ENCODE peak calls at places on chromosomes 12 and 14, in six cellular contexts. T, C, B, A, F and I are unnamed samples.
A peak's percentile ranks its signal among the peaks of the same experiment; 100 is the strongest.

GRCh38 chr12:29509503-29509902 is 12.0 kb upstream of the OVCH1 start:
- DNase-seq in T (no peak), C (no peak), B (no peak), A (no peak), F (no peak), I (no peak)

GRCh38 chr12:15856097-15856982 is 25.8 kb upstream of the STRAP start:
- DNase-seq in T (no peak), C (no peak), B (no peak), A (peak; percentile 63), F (peak; percentile 54), I (no peak)

GRCh38 chr12:3107954-3108353 is 30.8 kb downstream of the TSPAN9 start:
- DNase-seq in T (no peak), C (no peak), B (no peak), A (no peak), F (no peak), I (no peak)

GRCh38 chr14:59278111-59278510 is 89.6 kb downstream of the DAAM1 start:
- DNase-seq in T (no peak), C (no peak), B (no peak), A (no peak), F (no peak), I (no peak)

GRCh38 chr12:8662592-8662991 is at the start of gene MFAP5:
- DNase-seq in T (no peak), C (peak; percentile 34), B (no peak), A (no peak), F (no peak), I (no peak)

GRCh38 chr12:117207675-117208074 is 17.4 kb upstream of the FBXO21 start:
- DNase-seq in T (no peak), C (no peak), B (no peak), A (no peak), F (no peak), I (no peak)

GRCh38 chr14:91607322-91608047 is 97.4 kb upstream of the PPP4R3A start:
- DNase-seq in T (no peak), C (no peak), B (no peak), A (no peak), F (no peak), I (no peak)

GRCh38 chr12:6698352-6699046 is 2.1 kb downstream of the PIANP start:
- DNase-seq in T (no peak), C (no peak), B (no peak), A (no peak), F (no peak), I (no peak)

GRCh38 chr12:12890492-12890814 is 909 bp upstream of the GPRC5A start:
- DNase-seq in T (peak; percentile 56), C (no peak), B (peak; percentile 50), A (peak; percentile 23), F (peak; percentile 53), I (no peak)

GRCh38 chr14:28762949-28763313 is 3.7 kb upstream of the FOXG1 start:
- DNase-seq in T (no peak), C (no peak), B (no peak), A (no peak), F (no peak), I (no peak)

GRCh38 chr12:7113389-7113871 is 4.4 kb upstream of the C1RL start:
- DNase-seq in T (peak; percentile 29), C (no peak), B (no peak), A (peak; percentile 40), F (no peak), I (peak; percentile 29)

GRCh38 chr14:68346540-68347232 is 446.2 kb downstream of the ZFP36L1 start:
- DNase-seq in T (no peak), C (no peak), B (no peak), A (no peak), F (no peak), I (no peak)

GRCh38 chr12:50302686-50303085 is 19.4 kb upstream of the LIMA1 start:
- DNase-seq in T (no peak), C (no peak), B (no peak), A (no peak), F (no peak), I (no peak)

GRCh38 chr12:24764712-24765111 is 184.2 kb downstream of the BCAT1 start:
- DNase-seq in T (no peak), C (no peak), B (no peak), A (no peak), F (no peak), I (no peak)

GRCh38 chr12:5523396-5524115 is 91.6 kb downstream of the NTF3 start:
- DNase-seq in T (no peak), C (no peak), B (no peak), A (no peak), F (no peak), I (no peak)

GRCh38 chr14:51950007-51950406 is 39.3 kb upstream of the RTRAF start:
- DNase-seq in T (no peak), C (no peak), B (no peak), A (no peak), F (no peak), I (no peak)

GRCh38 chr12:57063991-57064725 is 14.2 kb upstream of the MYO1A start:
- DNase-seq in T (no peak), C (no peak), B (no peak), A (no peak), F (no peak), I (no peak)

GRCh38 chr12:106288510-106289195 is 13.9 kb upstream of the TCP11L2 start:
- DNase-seq in T (no peak), C (no peak), B (no peak), A (no peak), F (no peak), I (no peak)

GRCh38 chr14:95535226-95536021 is 574 bp downstream of the GLRX5 start:
- DNase-seq in T (no peak), C (no peak), B (peak; percentile 55), A (no peak), F (no peak), I (no peak)

GRCh38 chr14:65002586-65003210 is 16.0 kb downstream of the FNTB start:
- DNase-seq in T (no peak), C (no peak), B (no peak), A (no peak), F (no peak), I (no peak)

GRCh38 chr12:72076558-72076915 is 137.9 kb downstream of the TPH2 start:
- DNase-seq in T (no peak), C (no peak), B (no peak), A (no peak), F (no peak), I (no peak)

GRCh38 chr12:126095748-126096510 is 1030.7 kb downstream of the AACS start:
- DNase-seq in T (no peak), C (no peak), B (no peak), A (no peak), F (no peak), I (no peak)

DNA sequence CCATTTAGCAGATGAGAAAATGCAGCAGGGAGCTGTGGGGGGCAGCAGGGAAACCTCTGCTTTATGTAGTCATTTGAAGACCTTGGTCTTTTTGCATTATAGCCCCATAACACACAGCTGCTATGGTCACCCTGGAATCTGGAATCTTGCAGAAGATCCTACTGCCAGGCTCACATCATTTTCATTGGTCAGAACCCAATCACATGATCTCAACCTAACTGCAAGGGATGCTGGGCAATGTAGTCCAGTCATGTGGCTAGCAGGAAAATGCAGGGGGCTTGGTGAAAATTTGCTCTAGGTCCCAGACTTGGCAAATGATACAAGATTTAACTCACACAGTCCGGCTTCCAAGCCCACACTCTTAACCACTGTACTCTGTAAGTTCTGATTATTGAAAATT is 1028.7 kb downstream of the AACS start:
- DNase-seq in T (no peak), C (no peak), B (no peak), A (peak; percentile 31), F (no peak), I (no peak)
- H3K9me3 ChIP-seq in T (no peaks in the 10 kb centered on the region), C (no peaks in the 10 kb centered on the region), B (no peaks in the 10 kb centered on the region), A (no peaks in the 10 kb centered on the region), F (no peaks in the 10 kb centered on the region), I (no peaks in the 10 kb centered on the region)

GRCh38 chr14:45787167-45787566 is 534.2 kb upstream of the MIS18BP1 start:
- DNase-seq in T (no peak), C (no peak), B (no peak), A (no peak), F (no peak), I (no peak)

GRCh38 chr14:45786266-45786665 is 533.3 kb upstream of the MIS18BP1 start:
- DNase-seq in T (no peak), C (no peak), B (no peak), A (no peak), F (no peak), I (no peak)

GRCh38 chr14:45790293-45790692 is 537.3 kb upstream of the MIS18BP1 start:
- DNase-seq in T (no peak), C (no peak), B (no peak), A (no peak), F (no peak), I (no peak)

DNA sequence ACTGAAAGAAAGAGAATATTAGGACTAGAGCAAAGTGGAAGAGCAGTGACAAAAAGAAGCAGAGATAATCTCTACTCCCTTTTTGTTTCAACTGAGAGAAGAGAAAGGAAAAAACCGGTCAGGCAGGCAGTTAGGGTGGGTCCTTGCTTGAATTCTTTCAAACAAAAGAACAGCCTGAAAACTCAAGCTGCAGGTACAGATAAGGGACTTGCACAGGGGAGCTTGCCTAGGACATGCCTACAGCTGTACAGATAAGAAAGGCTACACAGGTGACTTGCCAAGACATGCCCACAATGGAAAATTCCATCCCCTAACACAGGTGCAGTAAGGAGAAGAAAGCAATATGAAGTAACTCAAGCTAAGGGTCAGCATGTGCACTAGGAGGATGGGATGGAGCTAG is 532.2 kb upstream of the MIS18BP1 start:
- DNase-seq in T (no peak), C (no peak), B (no peak), A (no peak), F (no peak), I (no peak)
- H3K9me3 ChIP-seq in T (no peaks in the 10 kb centered on the region), C (peaks cover 49% of the 10 kb centered on the region), B (no peaks in the 10 kb centered on the region), A (no peaks in the 10 kb centered on the region), F (peaks cover 15% of the 10 kb centered on the region), I (peaks cover 3% of the 10 kb centered on the region)

DNA sequence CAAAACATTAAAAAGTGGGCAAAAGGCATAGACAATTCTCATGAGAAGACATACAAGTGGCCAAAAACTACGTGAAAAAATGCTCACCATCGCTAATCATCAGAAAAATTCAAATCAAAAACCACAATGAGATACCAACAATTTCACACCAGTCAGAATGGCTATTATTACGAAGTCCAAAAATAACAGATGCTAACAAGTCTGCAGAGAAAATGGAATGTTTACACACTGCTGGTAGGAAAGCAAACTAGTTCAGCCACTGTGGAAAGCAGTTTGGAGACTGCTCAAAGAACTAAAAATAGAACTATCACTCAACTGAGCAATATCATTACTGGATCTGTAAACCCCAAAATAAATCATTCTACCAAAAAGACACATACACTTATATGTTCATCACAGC is 76.2 kb downstream of the PRKD1 start:
- DNase-seq in T (no peak), C (no peak), B (no peak), A (no peak), F (no peak), I (no peak)
- H3K9me3 ChIP-seq in T (no peaks in the 10 kb centered on the region), C (peaks cover 9% of the 10 kb centered on the region), B (no peaks in the 10 kb centered on the region), A (no peaks in the 10 kb centered on the region), F (no peaks in the 10 kb centered on the region), I (no peaks in the 10 kb centered on the region)

GRCh38 chr14:104317975-104318557 is 179.7 kb downstream of the KIF26A start:
- DNase-seq in T (no peak), C (no peak), B (no peak), A (no peak), F (no peak), I (no peak)

GRCh38 chr14:104321151-104322130 is 183.1 kb downstream of the KIF26A start:
- DNase-seq in T (peak; percentile 26), C (no peak), B (no peak), A (no peak), F (no peak), I (no peak)

GRCh38 chr14:104318558-104319488 is 180.4 kb downstream of the KIF26A start:
- DNase-seq in T (no peak), C (peak; percentile 55), B (no peak), A (no peak), F (no peak), I (no peak)

GRCh38 chr14:104320611-104321086 is 182.3 kb downstream of the KIF26A start:
- DNase-seq in T (no peak), C (no peak), B (no peak), A (no peak), F (no peak), I (no peak)

GRCh38 chr14:104319489-104320241 is 181.3 kb downstream of the KIF26A start:
- DNase-seq in T (no peak), C (no peak), B (no peak), A (no peak), F (no peak), I (no peak)
- H3K9me3 ChIP-seq in T (no peaks in the 10 kb centered on the region), C (no peaks in the 10 kb centered on the region), B (no peaks in the 10 kb centered on the region), A (no peaks in the 10 kb centered on the region), F (no peaks in the 10 kb centered on the region), I (no peaks in the 10 kb centered on the region)